ENCODE peak calls at places on chromosomes 12 and 14, in five cellular contexts. W, Z, R, O and V are unnamed samples.

GRCh38 chr12:6211421-6211869 is 11.2 kb downstream of the CD9 start:
- DNase-seq in W (no peak), Z (no peak), R (no peak), O (no peak), V (no peak)

GRCh38 chr14:93566065-93566693 is 135.4 kb downstream of the UNC79 start:
- DNase-seq in W (no peak), Z (no peak), R (no peak), O (no peak), V (no peak)

GRCh38 chr14:95255487-95255886 is 64.2 kb downstream of the CLMN start:
- DNase-seq in W (no peak), Z (no peak), R (peak), O (peak), V (no peak)

GRCh38 chr14:70442750-70443149 is 9.2 kb upstream of the ADAM21 start:
- DNase-seq in W (no peak), Z (no peak), R (no peak), O (no peak), V (no peak)

GRCh38 chr12:81992461-81992860 is 233.3 kb upstream of the PPFIA2 start:
- DNase-seq in W (no peak), Z (no peak), R (no peak), O (no peak), V (no peak)

GRCh38 chr12:114952573-114953196 is 268.7 kb upstream of the TBX3 start:
- DNase-seq in W (peak), Z (no peak), R (peak), O (no peak), V (peak)

GRCh38 chr12:93714382-93714781 is 37.2 kb downstream of the CRADD start:
- DNase-seq in W (no peak), Z (no peak), R (peak), O (no peak), V (peak)

GRCh38 chr12:110778801-110779577 is 36.3 kb upstream of the PPP1CC start:
- DNase-seq in W (no peak), Z (no peak), R (no peak), O (no peak), V (no peak)

GRCh38 chr12:107325075-107325474 is 231.7 kb upstream of the CRY1 start:
- DNase-seq in W (no peak), Z (no peak), R (no peak), O (no peak), V (no peak)

GRCh38 chr12:112226768-112227167 is 101.4 kb downstream of the TRAFD1 start:
- DNase-seq in W (no peak), Z (no peak), R (no peak), O (no peak), V (no peak)

GRCh38 chr12:33605776-33606175 is 166.2 kb upstream of the SYT10 start:
- DNase-seq in W (no peak), Z (no peak), R (no peak), O (peak), V (no peak)

GRCh38 chr14:27242874-27243273 is 645.0 kb upstream of the NOVA1 start:
- DNase-seq in W (no peak), Z (no peak), R (no peak), O (no peak), V (no peak)

GRCh38 chr12:6336079-6336858 is 5.6 kb downstream of the TNFRSF1A start:
- DNase-seq in W (peak), Z (peak), R (peak), O (peak), V (peak)

GRCh38 chr14:50501642-50502041 is 30.7 kb downstream of the MAP4K5 start:
- DNase-seq in W (no peak), Z (no peak), R (no peak), O (peak), V (no peak)

GRCh38 chr12:77031745-77032144 is 33.6 kb downstream of the E2F7 start:
- DNase-seq in W (no peak), Z (no peak), R (no peak), O (peak), V (no peak)

GRCh38 chr14:71166434-71166833 is 259.2 kb downstream of the PCNX1 start:
- DNase-seq in W (no peak), Z (no peak), R (no peak), O (peak), V (no peak)

GRCh38 chr12:66197413-66198055 is 8.5 kb downstream of the IRAK3 start:
- DNase-seq in W (no peak), Z (no peak), R (no peak), O (no peak), V (no peak)

GRCh38 chr12:75390156-75390898 is 562 bp upstream of the GLIPR1L2 start:
- DNase-seq in W (no peak), Z (no peak), R (no peak), O (no peak), V (no peak)
- H3K27ac ChIP-seq in W (peak), Z (peak), R (peak), O (peak), V (peak)

GRCh38 chr12:116276433-116277216 is 868 bp downstream of the MED13L start:
- DNase-seq in W (peak), Z (peak), R (peak), O (peak), V (peak)
- TF ChIP-seq CTCF in W (no peak), Z (no peak), R (no peak), O (no peak), V (no peak)

GRCh38 chr12:57456737-57457490 is 1.8 kb downstream of the INHBE start:
- DNase-seq in W (no peak), Z (peak), R (no peak), O (peak), V (no peak)

GRCh38 chr12:57454213-57454565 is 918 bp upstream of the INHBE start:
- DNase-seq in W (no peak), Z (no peak), R (no peak), O (no peak), V (no peak)

GRCh38 chr12:57456145-57456700 is 1.1 kb downstream of the INHBE start:
- DNase-seq in W (no peak), Z (peak), R (no peak), O (peak), V (no peak)

GRCh38 chr12:57454566-57455373 is at the start of gene INHBE:
- DNase-seq in W (no peak), Z (peak), R (no peak), O (no peak), V (no peak)

DNA sequence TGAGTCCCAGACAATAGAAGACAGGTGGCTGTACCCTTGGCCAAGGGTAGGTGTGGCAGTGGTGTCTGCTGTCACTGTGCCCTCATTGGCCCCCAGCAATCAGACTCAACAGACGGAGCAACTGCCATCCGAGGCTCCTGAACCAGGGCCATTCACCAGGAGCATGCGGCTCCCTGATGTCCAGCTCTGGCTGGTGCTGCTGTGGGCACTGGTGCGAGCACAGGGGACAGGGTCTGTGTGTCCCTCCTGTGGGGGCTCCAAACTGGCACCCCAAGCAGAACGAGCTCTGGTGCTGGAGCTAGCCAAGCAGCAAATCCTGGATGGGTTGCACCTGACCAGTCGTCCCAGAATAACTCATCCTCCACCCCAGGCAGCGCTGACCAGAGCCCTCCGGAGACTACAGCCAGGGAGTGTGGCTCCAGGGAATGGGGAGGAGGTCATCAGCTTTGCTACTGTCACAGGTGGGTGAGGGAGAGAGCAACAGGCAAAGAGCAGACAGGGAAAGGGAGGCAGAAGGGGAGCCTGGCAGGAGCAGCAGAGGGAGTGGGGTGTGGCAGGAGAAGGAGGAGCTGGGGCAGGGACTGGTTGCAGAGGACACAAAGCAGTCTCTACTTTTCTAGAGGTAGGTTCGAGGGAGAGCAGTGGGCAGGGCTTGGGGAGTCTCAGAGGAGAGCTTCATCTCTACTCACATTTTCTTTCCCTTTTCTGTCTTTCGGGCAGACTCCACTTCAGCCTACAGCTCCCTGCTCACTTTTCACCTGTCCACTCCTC is 452 bp downstream of the INHBE start:
- DNase-seq in W (no peak), Z (peak), R (no peak), O (no peak), V (no peak)
- H3K4me3 ChIP-seq in W (no peak), Z (no peak), R (no peak), O (no peak), V (no peak)

GRCh38 chr12:54280401-54281260 is at the start of gene HNRNPA1:
- DNase-seq in W (peak), Z (peak), R (peak), O (peak), V (peak)

GRCh38 chr12:54287316-54288157 is 7.0 kb downstream of the HNRNPA1 start:
- DNase-seq in W (no peak), Z (no peak), R (no peak), O (no peak), V (no peak)

GRCh38 chr12:54286042-54286931 is 5.8 kb downstream of the HNRNPA1 start:
- DNase-seq in W (no peak), Z (no peak), R (no peak), O (peak), V (no peak)

GRCh38 chr12:54282949-54283593 is 2.5 kb downstream of the HNRNPA1 start:
- DNase-seq in W (peak), Z (no peak), R (no peak), O (no peak), V (no peak)

GRCh38 chr12:54285150-54286041 is 4.9 kb downstream of the HNRNPA1 start:
- DNase-seq in W (no peak), Z (no peak), R (no peak), O (no peak), V (no peak)
- H3K27ac ChIP-seq in W (peak), Z (peak), R (no peak), O (no peak), V (no peak)

GRCh38 chr14:91155626-91156089 is 41.8 kb downstream of the DGLUCY start:
- DNase-seq in W (no peak), Z (no peak), R (no peak), O (no peak), V (no peak)
- TF ChIP-seq CTCF in W (no peak), Z (no peak), R (no peak), O (no peak), V (no peak)